ENCODE peak calls at places on chromosome 3, in six cellular contexts. One of them, this sample, is unnamed. For H3K4me1, the result is how much of the 10 kb centered on the place peaks cover.

GRCh38 chr3:66555214-66555844 is 54.5 kb upstream of the LRIG1 start:
- DNase-seq in Panc1: no peak
- DNase-seq in tibial nerve: no peak
- DNase-seq in mesendoderm: no peak
- DNase-seq in heart right ventricle: no peak
- DNase-seq in A549: peak
- DNase-seq in this sample: no peak

GRCh38 chr3:25155696-25156471 is 272.2 kb upstream of the RARB start:
- DNase-seq in Panc1: no peak
- DNase-seq in tibial nerve: no peak
- DNase-seq in mesendoderm: peak
- DNase-seq in heart right ventricle: no peak
- DNase-seq in A549: no peak
- DNase-seq in this sample: no peak

GRCh38 chr3:2838533-2839157 is 271.5 kb downstream of the IL5RA start:
- DNase-seq in Panc1: no peak
- DNase-seq in tibial nerve: no peak
- DNase-seq in mesendoderm: no peak
- DNase-seq in heart right ventricle: no peak
- DNase-seq in A549: no peak
- DNase-seq in this sample: no peak

GRCh38 chr3:31562525-31562924 is 29.8 kb downstream of the STT3B start:
- DNase-seq in Panc1: no peak
- DNase-seq in tibial nerve: no peak
- DNase-seq in mesendoderm: peak
- DNase-seq in heart right ventricle: no peak
- DNase-seq in A549: no peak
- DNase-seq in this sample: peak

GRCh38 chr3:193240436-193240849 is 579 bp upstream of the PLAAT1 start:
- DNase-seq in Panc1: no peak
- DNase-seq in tibial nerve: no peak
- DNase-seq in mesendoderm: peak
- DNase-seq in heart right ventricle: peak
- DNase-seq in A549: peak
- DNase-seq in this sample: no peak

GRCh38 chr3:51985971-51986947 is 2.9 kb downstream of the ACY1 start:
- DNase-seq in Panc1: no peak
- DNase-seq in tibial nerve: no peak
- DNase-seq in mesendoderm: no peak
- DNase-seq in heart right ventricle: no peak
- DNase-seq in A549: no peak
- DNase-seq in this sample: peak

GRCh38 chr3:145125307-145125706 is 1035.7 kb downstream of the PLOD2 start:
- DNase-seq in Panc1: no peak
- DNase-seq in tibial nerve: no peak
- DNase-seq in mesendoderm: no peak
- DNase-seq in heart right ventricle: no peak
- DNase-seq in A549: no peak
- DNase-seq in this sample: no peak

GRCh38 chr3:106635271-106635670 is 742.0 kb upstream of the CCDC54 start:
- DNase-seq in Panc1: no peak
- DNase-seq in tibial nerve: no peak
- DNase-seq in mesendoderm: no peak
- DNase-seq in heart right ventricle: no peak
- DNase-seq in A549: no peak
- DNase-seq in this sample: no peak

GRCh38 chr3:61449327-61450040 is 111.9 kb upstream of the PTPRG start:
- DNase-seq in Panc1: no peak
- DNase-seq in tibial nerve: no peak
- DNase-seq in mesendoderm: peak
- DNase-seq in heart right ventricle: no peak
- DNase-seq in A549: no peak
- DNase-seq in this sample: no peak

GRCh38 chr3:171566803-171567422 is 106.7 kb upstream of the TNIK start:
- DNase-seq in Panc1: peak
- DNase-seq in tibial nerve: no peak
- DNase-seq in mesendoderm: peak
- DNase-seq in heart right ventricle: no peak
- DNase-seq in A549: peak
- DNase-seq in this sample: no peak

GRCh38 chr3:48038971-48039481 is 22.8 kb upstream of the MAP4 start:
- DNase-seq in Panc1: no peak
- DNase-seq in tibial nerve: no peak
- DNase-seq in mesendoderm: peak
- DNase-seq in heart right ventricle: no peak
- DNase-seq in A549: no peak
- DNase-seq in this sample: no peak

GRCh38 chr3:39428745-39429201 is 22.3 kb downstream of the RPSA start:
- DNase-seq in Panc1: no peak
- DNase-seq in tibial nerve: no peak
- DNase-seq in mesendoderm: no peak
- DNase-seq in heart right ventricle: peak
- DNase-seq in A549: no peak
- DNase-seq in this sample: peak

GRCh38 chr3:55272031-55272645 is 215.0 kb downstream of the WNT5A start:
- DNase-seq in Panc1: no peak
- DNase-seq in tibial nerve: no peak
- DNase-seq in mesendoderm: no peak
- DNase-seq in heart right ventricle: no peak
- DNase-seq in A549: no peak
- DNase-seq in this sample: no peak

GRCh38 chr3:141682921-141683320 is 55.2 kb upstream of the RNF7 start:
- DNase-seq in Panc1: no peak
- DNase-seq in tibial nerve: no peak
- DNase-seq in mesendoderm: no peak
- DNase-seq in heart right ventricle: no peak
- DNase-seq in A549: no peak
- DNase-seq in this sample: no peak

GRCh38 chr3:170811515-170811914 is 58.5 kb downstream of the RPL22L1 start:
- DNase-seq in Panc1: no peak
- DNase-seq in tibial nerve: no peak
- DNase-seq in mesendoderm: no peak
- DNase-seq in heart right ventricle: no peak
- DNase-seq in A549: no peak
- DNase-seq in this sample: no peak

GRCh38 chr3:112456147-112456546 is 43.1 kb downstream of the BTLA start:
- DNase-seq in Panc1: no peak
- DNase-seq in tibial nerve: no peak
- DNase-seq in mesendoderm: no peak
- DNase-seq in heart right ventricle: no peak
- DNase-seq in A549: no peak
- DNase-seq in this sample: no peak

GRCh38 chr3:123884993-123885392 is 861 bp upstream of the MYLK start:
- DNase-seq in Panc1: no peak
- DNase-seq in tibial nerve: no peak
- DNase-seq in mesendoderm: no peak
- DNase-seq in heart right ventricle: no peak
- DNase-seq in A549: no peak
- DNase-seq in this sample: no peak

GRCh38 chr3:197456271-197457091 is 99.3 kb downstream of the BDH1 start:
- DNase-seq in Panc1: no peak
- DNase-seq in tibial nerve: peak
- DNase-seq in mesendoderm: peak
- DNase-seq in heart right ventricle: peak
- DNase-seq in A549: peak
- DNase-seq in this sample: peak

GRCh38 chr3:26920579-26920978 is 298.0 kb downstream of the LRRC3B start:
- DNase-seq in Panc1: no peak
- DNase-seq in tibial nerve: no peak
- DNase-seq in mesendoderm: peak
- DNase-seq in heart right ventricle: no peak
- DNase-seq in A549: no peak
- DNase-seq in this sample: no peak

GRCh38 chr3:105868450-105868744 is 415 bp downstream of the CBLB start:
- DNase-seq in Panc1: no peak
- DNase-seq in tibial nerve: peak
- DNase-seq in mesendoderm: peak
- DNase-seq in heart right ventricle: peak
- DNase-seq in A549: peak
- DNase-seq in this sample: peak

GRCh38 chr3:59191651-59192050 is 141.8 kb upstream of the CFAP20DC start:
- DNase-seq in Panc1: no peak
- DNase-seq in tibial nerve: no peak
- DNase-seq in mesendoderm: no peak
- DNase-seq in heart right ventricle: no peak
- DNase-seq in A549: no peak
- DNase-seq in this sample: no peak

GRCh38 chr3:49058011-49058410 is 28.8 kb upstream of the IMPDH2 start:
- DNase-seq in Panc1: no peak
- DNase-seq in tibial nerve: no peak
- DNase-seq in mesendoderm: no peak
- DNase-seq in heart right ventricle: no peak
- DNase-seq in A549: no peak
- DNase-seq in this sample: no peak

GRCh38 chr3:118963711-118964110 is 70.9 kb downstream of the IGSF11 start:
- DNase-seq in Panc1: no peak
- DNase-seq in tibial nerve: no peak
- DNase-seq in mesendoderm: no peak
- DNase-seq in heart right ventricle: no peak
- DNase-seq in A549: no peak
- DNase-seq in this sample: no peak

GRCh38 chr3:170644711-170645110 is 58.8 kb upstream of the SLC7A14 start:
- DNase-seq in Panc1: no peak
- DNase-seq in tibial nerve: no peak
- DNase-seq in mesendoderm: no peak
- DNase-seq in heart right ventricle: no peak
- DNase-seq in A549: no peak
- DNase-seq in this sample: no peak

GRCh38 chr3:50876947-50877346 is 202.2 kb downstream of the DOCK3 start:
- DNase-seq in Panc1: no peak
- DNase-seq in tibial nerve: no peak
- DNase-seq in mesendoderm: no peak
- DNase-seq in heart right ventricle: no peak
- DNase-seq in A549: no peak
- DNase-seq in this sample: no peak

GRCh38 chr3:15256861-15257341 is 50.9 kb downstream of the CAPN7 start:
- DNase-seq in Panc1: no peak
- DNase-seq in tibial nerve: no peak
- DNase-seq in mesendoderm: no peak
- DNase-seq in heart right ventricle: no peak
- DNase-seq in A549: no peak
- DNase-seq in this sample: no peak
- H3K27ac ChIP-seq in Panc1: no peak
- H3K27ac ChIP-seq in tibial nerve: no peak
- H3K27ac ChIP-seq in mesendoderm: no peak
- H3K27ac ChIP-seq in heart right ventricle: peak
- H3K27ac ChIP-seq in A549: no peak
- H3K27ac ChIP-seq in this sample: peak

GRCh38 chr3:5123937-5124336 is 1.8 kb downstream of the ARL8B start:
- DNase-seq in Panc1: no peak
- DNase-seq in tibial nerve: no peak
- DNase-seq in mesendoderm: no peak
- DNase-seq in heart right ventricle: no peak
- DNase-seq in A549: no peak
- DNase-seq in this sample: no peak
- H3K4me1 ChIP-seq in Panc1: under half
- H3K4me1 ChIP-seq in tibial nerve: half or more
- H3K4me1 ChIP-seq in mesendoderm: under half
- H3K4me1 ChIP-seq in heart right ventricle: half or more
- H3K4me1 ChIP-seq in A549: under half
- H3K4me1 ChIP-seq in this sample: under half

GRCh38 chr3:71311320-71312046 is 272.0 kb downstream of the FOXP1 start:
- DNase-seq in Panc1: no peak
- DNase-seq in tibial nerve: no peak
- DNase-seq in mesendoderm: no peak
- DNase-seq in heart right ventricle: peak
- DNase-seq in A549: no peak
- DNase-seq in this sample: peak
- H3K27ac ChIP-seq in Panc1: no peak
- H3K27ac ChIP-seq in tibial nerve: no peak
- H3K27ac ChIP-seq in mesendoderm: no peak
- H3K27ac ChIP-seq in heart right ventricle: no peak
- H3K27ac ChIP-seq in A549: peak
- H3K27ac ChIP-seq in this sample: no peak

DNA sequence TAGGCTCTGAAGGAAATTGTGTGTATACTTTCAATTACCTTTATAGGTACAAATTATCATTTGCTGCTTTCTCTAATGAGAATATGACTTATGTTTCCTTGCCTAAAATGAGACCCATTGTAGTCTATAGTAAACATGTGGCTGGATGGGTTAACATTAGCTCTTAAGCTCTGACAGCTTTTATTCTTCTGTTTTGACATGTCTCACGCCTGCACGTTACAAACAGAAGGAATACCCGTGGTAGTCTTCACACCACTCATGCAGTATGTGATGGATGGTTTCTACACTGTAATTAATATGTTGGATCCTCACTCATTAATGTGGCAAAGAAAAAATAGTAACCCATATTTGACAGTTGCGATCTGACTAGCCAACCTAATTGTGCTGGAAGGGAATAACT is 133.4 kb upstream of the MITF start:
- DNase-seq in Panc1: no peak
- DNase-seq in tibial nerve: no peak
- DNase-seq in mesendoderm: no peak
- DNase-seq in heart right ventricle: no peak
- DNase-seq in A549: no peak
- DNase-seq in this sample: no peak
- H3K4me1 ChIP-seq in Panc1: under half
- H3K4me1 ChIP-seq in tibial nerve: under half
- H3K4me1 ChIP-seq in mesendoderm: under half
- H3K4me1 ChIP-seq in heart right ventricle: under half
- H3K4me1 ChIP-seq in A549: under half
- H3K4me1 ChIP-seq in this sample: under half

GRCh38 chr3:43095370-43095769 is 10.5 kb downstream of the POMGNT2 start:
- DNase-seq in Panc1: no peak
- DNase-seq in tibial nerve: no peak
- DNase-seq in mesendoderm: no peak
- DNase-seq in heart right ventricle: no peak
- DNase-seq in A549: no peak
- DNase-seq in this sample: no peak
- H3K27ac ChIP-seq in Panc1: no peak
- H3K27ac ChIP-seq in tibial nerve: no peak
- H3K27ac ChIP-seq in mesendoderm: no peak
- H3K27ac ChIP-seq in heart right ventricle: no peak
- H3K27ac ChIP-seq in A549: no peak
- H3K27ac ChIP-seq in this sample: no peak